ENCODE peak calls at places on chromosomes 3 and 15, in ten cellular contexts. One of them, this sample, is unnamed.

GRCh38 chr15:46091860-46092450 is 457.1 kb downstream of the SQOR start:
- DNase-seq in fibroblast of pulmonary artery: peak
- DNase-seq in tibial nerve: peak
- DNase-seq in effector CD4-positive, alpha-beta T cell: no peak
- DNase-seq in activated CD8-positive, alpha-beta memory T cell treated with anti-CD3 and anti-CD28 coated beads for 4 hours: no peak
- DNase-seq in choroid plexus epithelial cell: peak
- DNase-seq in left lung: peak
- DNase-seq in T-helper 1 cell: no peak
- DNase-seq in stimulated activated CD4-positive, alpha-beta T cell treated with anti-CD3 and anti-CD28 coated beads, Interleukin-4, amount 100 ng/mL, for 1 hour: no peak
- DNase-seq in sigmoid colon: no peak
- DNase-seq in this sample: peak

GRCh38 chr3:13420051-13420816 is at the start of gene NUP210:
- DNase-seq in fibroblast of pulmonary artery: no peak
- DNase-seq in left lung: peak
- DNase-seq in effector CD4-positive, alpha-beta T cell: peak
- DNase-seq in activated CD8-positive, alpha-beta memory T cell treated with anti-CD3 and anti-CD28 coated beads for 4 hours: no peak
- DNase-seq in choroid plexus epithelial cell: no peak
- DNase-seq in stimulated activated CD4-positive, alpha-beta T cell treated with anti-CD3 and anti-CD28 coated beads, Interleukin-4, amount 100 ng/mL, for 1 hour: peak
- DNase-seq in T-helper 1 cell: peak
- DNase-seq in tibial nerve: no peak
- DNase-seq in sigmoid colon: no peak
- DNase-seq in this sample: no peak

GRCh38 chr3:179956416-179956830 is 80.3 kb downstream of the PEX5L start:
- DNase-seq in left lung: no peak
- DNase-seq in effector CD4-positive, alpha-beta T cell: no peak
- DNase-seq in fibroblast of pulmonary artery: no peak
- DNase-seq in sigmoid colon: no peak
- DNase-seq in tibial nerve: no peak
- DNase-seq in stimulated activated CD4-positive, alpha-beta T cell treated with anti-CD3 and anti-CD28 coated beads, Interleukin-4, amount 100 ng/mL, for 1 hour: no peak
- DNase-seq in T-helper 1 cell: peak
- DNase-seq in activated CD8-positive, alpha-beta memory T cell treated with anti-CD3 and anti-CD28 coated beads for 4 hours: no peak
- DNase-seq in choroid plexus epithelial cell: no peak
- DNase-seq in this sample: no peak

GRCh38 chr3:3368336-3368735 is 188.8 kb upstream of the CRBN start:
- DNase-seq in activated CD8-positive, alpha-beta memory T cell treated with anti-CD3 and anti-CD28 coated beads for 4 hours: no peak
- DNase-seq in sigmoid colon: no peak
- DNase-seq in choroid plexus epithelial cell: no peak
- DNase-seq in fibroblast of pulmonary artery: no peak
- DNase-seq in stimulated activated CD4-positive, alpha-beta T cell treated with anti-CD3 and anti-CD28 coated beads, Interleukin-4, amount 100 ng/mL, for 1 hour: no peak
- DNase-seq in tibial nerve: no peak
- DNase-seq in left lung: no peak
- DNase-seq in T-helper 1 cell: no peak
- DNase-seq in effector CD4-positive, alpha-beta T cell: no peak
- DNase-seq in this sample: no peak

GRCh38 chr3:60746690-60747416 is 504.4 kb downstream of the FHIT start:
- DNase-seq in effector CD4-positive, alpha-beta T cell: no peak
- DNase-seq in left lung: no peak
- DNase-seq in activated CD8-positive, alpha-beta memory T cell treated with anti-CD3 and anti-CD28 coated beads for 4 hours: no peak
- DNase-seq in stimulated activated CD4-positive, alpha-beta T cell treated with anti-CD3 and anti-CD28 coated beads, Interleukin-4, amount 100 ng/mL, for 1 hour: no peak
- DNase-seq in T-helper 1 cell: no peak
- DNase-seq in sigmoid colon: no peak
- DNase-seq in fibroblast of pulmonary artery: no peak
- DNase-seq in tibial nerve: no peak
- DNase-seq in choroid plexus epithelial cell: peak
- DNase-seq in this sample: peak

GRCh38 chr3:171127611-171128010 is 101.1 kb upstream of the SLC2A2 start:
- DNase-seq in fibroblast of pulmonary artery: no peak
- DNase-seq in choroid plexus epithelial cell: no peak
- DNase-seq in stimulated activated CD4-positive, alpha-beta T cell treated with anti-CD3 and anti-CD28 coated beads, Interleukin-4, amount 100 ng/mL, for 1 hour: no peak
- DNase-seq in left lung: no peak
- DNase-seq in effector CD4-positive, alpha-beta T cell: no peak
- DNase-seq in T-helper 1 cell: no peak
- DNase-seq in sigmoid colon: no peak
- DNase-seq in activated CD8-positive, alpha-beta memory T cell treated with anti-CD3 and anti-CD28 coated beads for 4 hours: no peak
- DNase-seq in tibial nerve: no peak
- DNase-seq in this sample: no peak

GRCh38 chr3:115693868-115694267 is 70.6 kb downstream of the GAP43 start:
- DNase-seq in T-helper 1 cell: no peak
- DNase-seq in stimulated activated CD4-positive, alpha-beta T cell treated with anti-CD3 and anti-CD28 coated beads, Interleukin-4, amount 100 ng/mL, for 1 hour: no peak
- DNase-seq in fibroblast of pulmonary artery: no peak
- DNase-seq in tibial nerve: no peak
- DNase-seq in choroid plexus epithelial cell: no peak
- DNase-seq in effector CD4-positive, alpha-beta T cell: no peak
- DNase-seq in left lung: peak
- DNase-seq in sigmoid colon: no peak
- DNase-seq in activated CD8-positive, alpha-beta memory T cell treated with anti-CD3 and anti-CD28 coated beads for 4 hours: no peak
- DNase-seq in this sample: no peak

GRCh38 chr15:40793216-40793989 is 13.5 kb upstream of the ZFYVE19 start:
- DNase-seq in stimulated activated CD4-positive, alpha-beta T cell treated with anti-CD3 and anti-CD28 coated beads, Interleukin-4, amount 100 ng/mL, for 1 hour: no peak
- DNase-seq in tibial nerve: no peak
- DNase-seq in T-helper 1 cell: peak
- DNase-seq in sigmoid colon: no peak
- DNase-seq in fibroblast of pulmonary artery: peak
- DNase-seq in choroid plexus epithelial cell: peak
- DNase-seq in effector CD4-positive, alpha-beta T cell: no peak
- DNase-seq in left lung: no peak
- DNase-seq in activated CD8-positive, alpha-beta memory T cell treated with anti-CD3 and anti-CD28 coated beads for 4 hours: no peak
- DNase-seq in this sample: peak

GRCh38 chr15:76398301-76398700 is 61.7 kb downstream of the ISL2 start:
- DNase-seq in T-helper 1 cell: no peak
- DNase-seq in choroid plexus epithelial cell: no peak
- DNase-seq in activated CD8-positive, alpha-beta memory T cell treated with anti-CD3 and anti-CD28 coated beads for 4 hours: no peak
- DNase-seq in fibroblast of pulmonary artery: no peak
- DNase-seq in sigmoid colon: no peak
- DNase-seq in stimulated activated CD4-positive, alpha-beta T cell treated with anti-CD3 and anti-CD28 coated beads, Interleukin-4, amount 100 ng/mL, for 1 hour: no peak
- DNase-seq in effector CD4-positive, alpha-beta T cell: no peak
- DNase-seq in left lung: no peak
- DNase-seq in tibial nerve: no peak
- DNase-seq in this sample: no peak

GRCh38 chr3:12405432-12406272 is 78.6 kb upstream of the TSEN2 start:
- DNase-seq in activated CD8-positive, alpha-beta memory T cell treated with anti-CD3 and anti-CD28 coated beads for 4 hours: no peak
- DNase-seq in stimulated activated CD4-positive, alpha-beta T cell treated with anti-CD3 and anti-CD28 coated beads, Interleukin-4, amount 100 ng/mL, for 1 hour: no peak
- DNase-seq in T-helper 1 cell: no peak
- DNase-seq in sigmoid colon: peak
- DNase-seq in tibial nerve: peak
- DNase-seq in fibroblast of pulmonary artery: peak
- DNase-seq in effector CD4-positive, alpha-beta T cell: no peak
- DNase-seq in left lung: peak
- DNase-seq in choroid plexus epithelial cell: peak
- DNase-seq in this sample: peak

GRCh38 chr3:122305818-122306621 is 19.0 kb upstream of the CSTA start:
- DNase-seq in effector CD4-positive, alpha-beta T cell: no peak
- DNase-seq in left lung: no peak
- DNase-seq in sigmoid colon: no peak
- DNase-seq in choroid plexus epithelial cell: peak
- DNase-seq in T-helper 1 cell: peak
- DNase-seq in activated CD8-positive, alpha-beta memory T cell treated with anti-CD3 and anti-CD28 coated beads for 4 hours: no peak
- DNase-seq in fibroblast of pulmonary artery: no peak
- DNase-seq in stimulated activated CD4-positive, alpha-beta T cell treated with anti-CD3 and anti-CD28 coated beads, Interleukin-4, amount 100 ng/mL, for 1 hour: no peak
- DNase-seq in tibial nerve: no peak
- DNase-seq in this sample: no peak

GRCh38 chr3:62203152-62203551 is 170.2 kb downstream of the FEZF2 start:
- DNase-seq in T-helper 1 cell: no peak
- DNase-seq in tibial nerve: no peak
- DNase-seq in sigmoid colon: no peak
- DNase-seq in activated CD8-positive, alpha-beta memory T cell treated with anti-CD3 and anti-CD28 coated beads for 4 hours: no peak
- DNase-seq in effector CD4-positive, alpha-beta T cell: no peak
- DNase-seq in fibroblast of pulmonary artery: no peak
- DNase-seq in stimulated activated CD4-positive, alpha-beta T cell treated with anti-CD3 and anti-CD28 coated beads, Interleukin-4, amount 100 ng/mL, for 1 hour: no peak
- DNase-seq in left lung: no peak
- DNase-seq in choroid plexus epithelial cell: no peak
- DNase-seq in this sample: no peak

GRCh38 chr3:146469206-146470017 is at the start of gene PLSCR2:
- DNase-seq in sigmoid colon: peak
- DNase-seq in activated CD8-positive, alpha-beta memory T cell treated with anti-CD3 and anti-CD28 coated beads for 4 hours: peak
- DNase-seq in left lung: peak
- DNase-seq in stimulated activated CD4-positive, alpha-beta T cell treated with anti-CD3 and anti-CD28 coated beads, Interleukin-4, amount 100 ng/mL, for 1 hour: peak
- DNase-seq in choroid plexus epithelial cell: peak
- DNase-seq in T-helper 1 cell: peak
- DNase-seq in effector CD4-positive, alpha-beta T cell: peak
- DNase-seq in fibroblast of pulmonary artery: no peak
- DNase-seq in tibial nerve: peak
- DNase-seq in this sample: no peak

GRCh38 chr3:57939776-57940175 is 68.4 kb upstream of the FLNB start:
- DNase-seq in choroid plexus epithelial cell: no peak
- DNase-seq in fibroblast of pulmonary artery: no peak
- DNase-seq in sigmoid colon: no peak
- DNase-seq in stimulated activated CD4-positive, alpha-beta T cell treated with anti-CD3 and anti-CD28 coated beads, Interleukin-4, amount 100 ng/mL, for 1 hour: no peak
- DNase-seq in effector CD4-positive, alpha-beta T cell: no peak
- DNase-seq in T-helper 1 cell: no peak
- DNase-seq in tibial nerve: no peak
- DNase-seq in left lung: no peak
- DNase-seq in activated CD8-positive, alpha-beta memory T cell treated with anti-CD3 and anti-CD28 coated beads for 4 hours: no peak
- DNase-seq in this sample: no peak

GRCh38 chr15:57060799-57061198 is 142.4 kb downstream of the TCF12 start:
- DNase-seq in tibial nerve: no peak
- DNase-seq in sigmoid colon: no peak
- DNase-seq in choroid plexus epithelial cell: peak
- DNase-seq in T-helper 1 cell: no peak
- DNase-seq in effector CD4-positive, alpha-beta T cell: no peak
- DNase-seq in activated CD8-positive, alpha-beta memory T cell treated with anti-CD3 and anti-CD28 coated beads for 4 hours: no peak
- DNase-seq in left lung: no peak
- DNase-seq in fibroblast of pulmonary artery: peak
- DNase-seq in stimulated activated CD4-positive, alpha-beta T cell treated with anti-CD3 and anti-CD28 coated beads, Interleukin-4, amount 100 ng/mL, for 1 hour: no peak
- DNase-seq in this sample: peak

GRCh38 chr3:142445816-142446254 is 2.0 kb downstream of the XRN1 start:
- DNase-seq in T-helper 1 cell: peak
- DNase-seq in activated CD8-positive, alpha-beta memory T cell treated with anti-CD3 and anti-CD28 coated beads for 4 hours: no peak
- DNase-seq in sigmoid colon: no peak
- DNase-seq in tibial nerve: no peak
- DNase-seq in fibroblast of pulmonary artery: peak
- DNase-seq in effector CD4-positive, alpha-beta T cell: no peak
- DNase-seq in stimulated activated CD4-positive, alpha-beta T cell treated with anti-CD3 and anti-CD28 coated beads, Interleukin-4, amount 100 ng/mL, for 1 hour: no peak
- DNase-seq in left lung: no peak
- DNase-seq in choroid plexus epithelial cell: peak
- DNase-seq in this sample: peak

GRCh38 chr3:116877968-116878367 is 168.4 kb downstream of the TUSC7 start:
- DNase-seq in stimulated activated CD4-positive, alpha-beta T cell treated with anti-CD3 and anti-CD28 coated beads, Interleukin-4, amount 100 ng/mL, for 1 hour: no peak
- DNase-seq in tibial nerve: no peak
- DNase-seq in fibroblast of pulmonary artery: no peak
- DNase-seq in left lung: no peak
- DNase-seq in choroid plexus epithelial cell: no peak
- DNase-seq in T-helper 1 cell: no peak
- DNase-seq in activated CD8-positive, alpha-beta memory T cell treated with anti-CD3 and anti-CD28 coated beads for 4 hours: no peak
- DNase-seq in effector CD4-positive, alpha-beta T cell: no peak
- DNase-seq in sigmoid colon: no peak
- DNase-seq in this sample: no peak

GRCh38 chr15:37045859-37046318 is 54.5 kb downstream of the MEIS2 start:
- DNase-seq in choroid plexus epithelial cell: peak
- DNase-seq in fibroblast of pulmonary artery: no peak
- DNase-seq in activated CD8-positive, alpha-beta memory T cell treated with anti-CD3 and anti-CD28 coated beads for 4 hours: no peak
- DNase-seq in stimulated activated CD4-positive, alpha-beta T cell treated with anti-CD3 and anti-CD28 coated beads, Interleukin-4, amount 100 ng/mL, for 1 hour: no peak
- DNase-seq in T-helper 1 cell: no peak
- DNase-seq in sigmoid colon: no peak
- DNase-seq in tibial nerve: no peak
- DNase-seq in effector CD4-positive, alpha-beta T cell: no peak
- DNase-seq in left lung: no peak
- DNase-seq in this sample: no peak

GRCh38 chr3:60240558-60240957 is 1010.7 kb downstream of the FHIT start:
- DNase-seq in fibroblast of pulmonary artery: no peak
- DNase-seq in effector CD4-positive, alpha-beta T cell: no peak
- DNase-seq in T-helper 1 cell: no peak
- DNase-seq in activated CD8-positive, alpha-beta memory T cell treated with anti-CD3 and anti-CD28 coated beads for 4 hours: no peak
- DNase-seq in sigmoid colon: no peak
- DNase-seq in choroid plexus epithelial cell: no peak
- DNase-seq in tibial nerve: no peak
- DNase-seq in stimulated activated CD4-positive, alpha-beta T cell treated with anti-CD3 and anti-CD28 coated beads, Interleukin-4, amount 100 ng/mL, for 1 hour: no peak
- DNase-seq in left lung: no peak
- DNase-seq in this sample: no peak

GRCh38 chr15:31379577-31379976 is 52.9 kb downstream of the KLF13 start:
- DNase-seq in activated CD8-positive, alpha-beta memory T cell treated with anti-CD3 and anti-CD28 coated beads for 4 hours: no peak
- DNase-seq in effector CD4-positive, alpha-beta T cell: no peak
- DNase-seq in sigmoid colon: peak
- DNase-seq in T-helper 1 cell: no peak
- DNase-seq in left lung: no peak
- DNase-seq in choroid plexus epithelial cell: no peak
- DNase-seq in fibroblast of pulmonary artery: no peak
- DNase-seq in tibial nerve: no peak
- DNase-seq in stimulated activated CD4-positive, alpha-beta T cell treated with anti-CD3 and anti-CD28 coated beads, Interleukin-4, amount 100 ng/mL, for 1 hour: no peak
- DNase-seq in this sample: no peak

GRCh38 chr3:9746330-9746729 is 3.4 kb upstream of the OGG1 start:
- DNase-seq in choroid plexus epithelial cell: peak
- DNase-seq in left lung: no peak
- DNase-seq in sigmoid colon: no peak
- DNase-seq in fibroblast of pulmonary artery: peak
- DNase-seq in T-helper 1 cell: peak
- DNase-seq in activated CD8-positive, alpha-beta memory T cell treated with anti-CD3 and anti-CD28 coated beads for 4 hours: no peak
- DNase-seq in tibial nerve: no peak
- DNase-seq in effector CD4-positive, alpha-beta T cell: no peak
- DNase-seq in stimulated activated CD4-positive, alpha-beta T cell treated with anti-CD3 and anti-CD28 coated beads, Interleukin-4, amount 100 ng/mL, for 1 hour: no peak
- DNase-seq in this sample: peak

GRCh38 chr15:51924146-51925068 is 47.2 kb downstream of the LEO1 start:
- DNase-seq in left lung: no peak
- DNase-seq in fibroblast of pulmonary artery: no peak
- DNase-seq in activated CD8-positive, alpha-beta memory T cell treated with anti-CD3 and anti-CD28 coated beads for 4 hours: no peak
- DNase-seq in sigmoid colon: no peak
- DNase-seq in effector CD4-positive, alpha-beta T cell: no peak
- DNase-seq in stimulated activated CD4-positive, alpha-beta T cell treated with anti-CD3 and anti-CD28 coated beads, Interleukin-4, amount 100 ng/mL, for 1 hour: no peak
- DNase-seq in choroid plexus epithelial cell: peak
- DNase-seq in T-helper 1 cell: no peak
- DNase-seq in tibial nerve: no peak
- DNase-seq in this sample: no peak

GRCh38 chr15:82047493-82048446 is 2.0 kb upstream of the MEX3B start:
- DNase-seq in effector CD4-positive, alpha-beta T cell: no peak
- DNase-seq in stimulated activated CD4-positive, alpha-beta T cell treated with anti-CD3 and anti-CD28 coated beads, Interleukin-4, amount 100 ng/mL, for 1 hour: no peak
- DNase-seq in activated CD8-positive, alpha-beta memory T cell treated with anti-CD3 and anti-CD28 coated beads for 4 hours: no peak
- DNase-seq in fibroblast of pulmonary artery: peak
- DNase-seq in choroid plexus epithelial cell: peak
- DNase-seq in sigmoid colon: no peak
- DNase-seq in T-helper 1 cell: no peak
- DNase-seq in tibial nerve: no peak
- DNase-seq in left lung: no peak
- DNase-seq in this sample: peak

GRCh38 chr15:43954181-43954621 is 127.4 kb downstream of the WDR76 start:
- DNase-seq in stimulated activated CD4-positive, alpha-beta T cell treated with anti-CD3 and anti-CD28 coated beads, Interleukin-4, amount 100 ng/mL, for 1 hour: no peak
- DNase-seq in tibial nerve: no peak
- DNase-seq in T-helper 1 cell: no peak
- DNase-seq in effector CD4-positive, alpha-beta T cell: no peak
- DNase-seq in left lung: no peak
- DNase-seq in activated CD8-positive, alpha-beta memory T cell treated with anti-CD3 and anti-CD28 coated beads for 4 hours: no peak
- DNase-seq in choroid plexus epithelial cell: no peak
- DNase-seq in sigmoid colon: no peak
- DNase-seq in fibroblast of pulmonary artery: no peak
- DNase-seq in this sample: peak

GRCh38 chr15:26628071-26628470 is 144.8 kb downstream of the GABRB3 start:
- DNase-seq in sigmoid colon: no peak
- DNase-seq in choroid plexus epithelial cell: no peak
- DNase-seq in fibroblast of pulmonary artery: no peak
- DNase-seq in activated CD8-positive, alpha-beta memory T cell treated with anti-CD3 and anti-CD28 coated beads for 4 hours: no peak
- DNase-seq in T-helper 1 cell: no peak
- DNase-seq in tibial nerve: no peak
- DNase-seq in effector CD4-positive, alpha-beta T cell: no peak
- DNase-seq in stimulated activated CD4-positive, alpha-beta T cell treated with anti-CD3 and anti-CD28 coated beads, Interleukin-4, amount 100 ng/mL, for 1 hour: no peak
- DNase-seq in left lung: no peak
- DNase-seq in this sample: no peak

GRCh38 chr3:169117264-169117663 is 546.2 kb downstream of the MECOM start:
- DNase-seq in effector CD4-positive, alpha-beta T cell: no peak
- DNase-seq in left lung: no peak
- DNase-seq in stimulated activated CD4-positive, alpha-beta T cell treated with anti-CD3 and anti-CD28 coated beads, Interleukin-4, amount 100 ng/mL, for 1 hour: no peak
- DNase-seq in tibial nerve: no peak
- DNase-seq in activated CD8-positive, alpha-beta memory T cell treated with anti-CD3 and anti-CD28 coated beads for 4 hours: no peak
- DNase-seq in fibroblast of pulmonary artery: no peak
- DNase-seq in choroid plexus epithelial cell: no peak
- DNase-seq in sigmoid colon: no peak
- DNase-seq in T-helper 1 cell: no peak
- DNase-seq in this sample: no peak

GRCh38 chr3:194745427-194746184 is 59.9 kb downstream of the FAM43A start:
- DNase-seq in left lung: no peak
- DNase-seq in effector CD4-positive, alpha-beta T cell: no peak
- DNase-seq in tibial nerve: no peak
- DNase-seq in stimulated activated CD4-positive, alpha-beta T cell treated with anti-CD3 and anti-CD28 coated beads, Interleukin-4, amount 100 ng/mL, for 1 hour: no peak
- DNase-seq in T-helper 1 cell: no peak
- DNase-seq in sigmoid colon: no peak
- DNase-seq in choroid plexus epithelial cell: peak
- DNase-seq in fibroblast of pulmonary artery: no peak
- DNase-seq in activated CD8-positive, alpha-beta memory T cell treated with anti-CD3 and anti-CD28 coated beads for 4 hours: no peak
- DNase-seq in this sample: no peak

GRCh38 chr3:146166450-146167222 is 5.7 kb upstream of the PLOD2 start:
- DNase-seq in stimulated activated CD4-positive, alpha-beta T cell treated with anti-CD3 and anti-CD28 coated beads, Interleukin-4, amount 100 ng/mL, for 1 hour: no peak
- DNase-seq in activated CD8-positive, alpha-beta memory T cell treated with anti-CD3 and anti-CD28 coated beads for 4 hours: no peak
- DNase-seq in left lung: no peak
- DNase-seq in tibial nerve: peak
- DNase-seq in fibroblast of pulmonary artery: peak
- DNase-seq in effector CD4-positive, alpha-beta T cell: no peak
- DNase-seq in choroid plexus epithelial cell: peak
- DNase-seq in sigmoid colon: no peak
- DNase-seq in T-helper 1 cell: no peak
- DNase-seq in this sample: peak